ENCODE peak calls at places on chromosomes 6 and 20, in seven cellular contexts. M is ovary, I is OCI-LY7, K is HFF-Myc, T is H9, X is GM10248, B is GM20000. G is an unnamed sample.

GRCh38 chr20:49785851-49786174 is 26.8 kb upstream of the SLC9A8 start:
- DNase-seq in T (no peak), M (no peak), B (peak; percentile 65), K (no peak), I (peak; percentile 68), X (peak; percentile 76), G (no peak)

GRCh38 chr20:22861231-22861980 is 173.7 kb upstream of the SSTR4 start:
- DNase-seq in M (no peak), X (no peak), I (no peak), T (no peak), B (no peak), K (no peak), G (no peak)

GRCh38 chr20:8223096-8223870 is 91.2 kb downstream of the PLCB1 start:
- DNase-seq in X (no peak), B (no peak), K (peak; percentile 60), T (no peak), M (no peak), I (no peak), G (no peak)

GRCh38 chr6:81876977-81877376 is 124.5 kb upstream of the TENT5A start:
- DNase-seq in I (no peak), B (no peak), T (no peak), M (no peak), K (no peak), X (no peak), G (no peak)

GRCh38 chr20:40319056-40319455 is 370.0 kb downstream of the MAFB start:
- DNase-seq in X (no peak), M (no peak), K (no peak), B (no peak), I (no peak), T (no peak), G (no peak)

GRCh38 chr20:17835240-17835940 is 133.2 kb downstream of the SNX5 start:
- DNase-seq in I (no peak), B (no peak), M (peak; percentile 68), X (no peak), K (no peak), T (no peak), G (no peak)

GRCh38 chr20:62696999-62697398 is 11.6 kb upstream of the NTSR1 start:
- DNase-seq in T (no peak), I (no peak), K (no peak), M (no peak), X (no peak), B (no peak), G (no peak)

GRCh38 chr6:168095171-168095691 is 16.2 kb upstream of the FRMD1 start:
- DNase-seq in K (no peak), X (no peak), B (no peak), I (no peak), T (no peak), M (no peak), G (no peak)

GRCh38 chr6:49202923-49203322 is 260.1 kb downstream of the MMUT start:
- DNase-seq in M (no peak), B (no peak), I (no peak), K (no peak), X (no peak), T (no peak), G (no peak)

GRCh38 chr6:157314705-157315321 is 8.5 kb downstream of the TMEM242 start:
- DNase-seq in T (no peak), M (no peak), K (peak; percentile 63), I (peak; percentile 81), X (peak; percentile 70), B (peak; percentile 61), G (no peak)

GRCh38 chr20:35968930-35969329 is 540 bp downstream of the CNBD2 start:
- DNase-seq in K (no peak), B (no peak), X (no peak), T (no peak), I (no peak), M (no peak), G (no peak)

GRCh38 chr6:81381382-81381916 is 371.0 kb downstream of the TENT5A start:
- DNase-seq in M (no peak), T (no peak), K (no peak), X (no peak), I (no peak), B (no peak), G (no peak)

GRCh38 chr6:84770521-84770920 is 6.1 kb upstream of the TBX18 start:
- DNase-seq in I (no peak), T (no peak), X (no peak), M (no peak), B (no peak), K (no peak), G (no peak)

GRCh38 chr6:69871107-69871506 is 4.8 kb downstream of the COL19A1 start:
- DNase-seq in I (no peak), X (no peak), K (no peak), B (no peak), M (no peak), T (no peak), G (no peak)

GRCh38 chr20:24700166-24700860 is 230.9 kb downstream of the SYNDIG1 start:
- DNase-seq in K (no peak), T (peak; percentile 10), B (no peak), M (no peak), X (no peak), I (no peak), G (no peak)

GRCh38 chr6:26240157-26240980 is 124.6 kb upstream of the BTN3A2 start:
- DNase-seq in M (no peak), K (peak; percentile 95), T (peak; percentile 63), I (no peak), B (peak; percentile 60), X (peak; percentile 73), G (peak; percentile 47)

GRCh38 chr6:96898241-96898851 is 655 bp upstream of the NDUFAF4 start:
- DNase-seq in K (no peak), I (peak; percentile 15), X (no peak), B (no peak), T (no peak), M (no peak), G (no peak)

GRCh38 chr6:30556964-30557682 is at the start of gene PRR3:
- DNase-seq in M (peak; percentile 84), T (peak; percentile 94), X (peak; percentile 77), K (peak; percentile 77), I (peak; percentile 90), B (peak; percentile 77), G (peak; percentile 72)

GRCh38 chr6:138404666-138405337 is 779 bp downstream of the HEBP2 start:
- DNase-seq in X (no peak), B (no peak), I (peak; percentile 58), T (no peak), M (peak; percentile 34), K (no peak), G (no peak)

GRCh38 chr6:152189736-152190135 is 382.3 kb downstream of the ESR1 start:
- DNase-seq in B (no peak), M (no peak), X (no peak), I (no peak), T (no peak), K (no peak), G (no peak)

GRCh38 chr6:29908710-29909109 is 33.6 kb upstream of the HLA-A start:
- DNase-seq in M (no peak), T (no peak), B (no peak), K (no peak), I (no peak), X (no peak), G (no peak)

GRCh38 chr6:117595099-117595923 is 7.0 kb downstream of the GOPC start:
- DNase-seq in T (no peak), I (no peak), K (no peak), M (no peak), B (no peak), X (no peak), G (no peak)

GRCh38 chr6:113306552-113307145 is 550.5 kb upstream of the MARCKS start:
- DNase-seq in T (peak; percentile 74), K (no peak), M (peak; percentile 65), B (peak; percentile 38), I (peak; percentile 43), X (peak; percentile 35), G (peak; percentile 59)
- TF ChIP-seq CTCF in T (peak; percentile 89), K (peak; percentile 57), M (peak; percentile 14), B (peak; percentile 70), I (peak; percentile 75), X (peak; percentile 71), G (peak; percentile 61)

DNA sequence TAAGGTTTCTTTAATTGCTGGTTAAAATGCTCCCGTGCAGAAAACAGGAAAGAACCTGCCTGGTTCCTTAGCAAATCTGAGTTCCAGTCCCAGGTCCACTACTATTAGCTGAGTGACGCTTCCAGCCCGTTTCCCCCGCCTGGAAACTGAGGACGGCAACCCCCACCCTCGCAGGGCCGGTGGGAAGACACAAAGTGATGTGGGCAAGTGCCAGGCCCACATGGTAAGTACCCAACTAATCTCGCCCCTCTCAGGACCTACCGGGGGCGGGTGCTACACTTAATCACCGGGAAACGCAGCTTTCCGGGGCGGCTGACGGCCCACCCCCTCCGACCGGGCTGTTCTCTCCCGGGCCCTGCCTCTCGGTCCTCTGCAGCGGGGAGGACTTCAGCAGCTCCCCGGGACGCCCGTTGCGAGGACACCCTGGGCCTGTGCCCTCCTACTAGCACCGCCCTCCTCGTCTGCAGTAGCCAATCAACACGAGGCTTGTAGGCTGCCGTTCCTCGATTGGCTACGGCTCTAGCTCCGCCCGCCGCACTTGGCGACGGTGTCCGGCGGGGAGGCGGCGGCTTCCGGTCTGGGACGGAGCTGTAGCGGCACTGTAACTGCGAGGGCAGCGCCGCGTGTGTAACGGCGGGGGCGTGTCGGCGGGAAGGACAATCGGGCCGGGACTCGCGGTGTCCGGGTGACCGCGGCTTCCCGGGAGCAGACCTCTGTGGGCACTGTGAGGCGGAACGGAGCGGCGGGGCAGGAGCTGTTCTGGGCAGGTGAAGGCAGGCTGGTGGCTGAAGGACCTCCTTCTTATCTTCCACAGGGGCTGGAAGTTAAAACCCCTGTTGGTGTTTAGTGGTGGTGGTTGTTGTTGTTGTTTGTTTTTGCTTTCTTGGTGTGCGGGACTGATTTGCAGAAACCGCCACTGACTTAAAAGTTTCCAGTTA is at the start of gene ZBTB9:
- DNase-seq in B (peak; percentile 99), X (peak; percentile 99), M (peak; percentile 97), K (peak; percentile 89), T (peak; percentile 98), I (peak; percentile 97), G (peak; percentile 94)
- TF ChIP-seq CTCF in B (no peak), X (no peak), M (no peak), K (no peak), T (no peak), I (no peak), G (no peak)

DNA sequence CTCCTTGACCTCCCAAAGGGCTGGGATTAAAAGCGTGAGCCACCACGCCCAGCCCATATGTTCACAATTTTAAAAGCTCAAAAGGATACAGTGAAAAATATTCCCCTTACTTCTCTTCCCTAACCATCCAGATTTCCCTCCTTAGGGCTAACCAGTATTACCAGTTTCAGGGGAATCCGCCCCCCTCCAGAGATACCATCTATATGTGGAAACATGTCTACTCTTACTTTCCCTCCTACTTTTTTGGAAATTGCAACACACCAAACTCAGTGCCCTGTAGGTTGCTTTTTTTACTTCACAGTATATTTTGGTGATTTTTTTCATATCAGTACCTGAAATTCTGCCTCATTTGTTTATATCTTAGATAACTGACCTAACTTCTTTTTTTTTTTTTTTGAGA is 6.9 kb upstream of the RPL10A start:
- DNase-seq in M (no peak), B (no peak), T (no peak), K (no peak), I (no peak), X (no peak), G (no peak)
- TF ChIP-seq CTCF in M (no peak), B (no peak), T (no peak), K (no peak), I (no peak), X (no peak), G (no peak)

DNA sequence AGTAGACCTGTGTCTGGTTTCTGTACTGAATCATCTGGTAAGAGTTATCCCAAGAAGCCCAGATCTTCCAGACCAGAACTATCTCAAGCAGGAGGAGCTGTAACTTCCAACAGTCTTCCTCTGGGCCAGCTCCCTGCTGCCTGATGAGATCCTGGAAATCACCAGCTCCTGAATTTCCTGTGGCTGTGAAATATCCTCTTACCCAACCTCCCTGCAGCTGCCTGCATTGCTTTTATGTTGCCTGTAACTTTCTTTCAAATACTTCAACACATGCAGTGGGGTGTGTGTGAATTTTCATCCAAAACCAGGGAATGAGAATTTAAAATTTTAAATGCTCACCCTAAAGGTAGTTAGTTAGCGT is 160.5 kb upstream of the LAMP5 start:
- DNase-seq in T (no peak), I (no peak), X (no peak), K (no peak), B (no peak), M (no peak), G (no peak)
- TF ChIP-seq CTCF in T (no peak), I (no peak), X (no peak), K (no peak), B (no peak), M (no peak), G (no peak)